ENCODE peak calls at places on chromosomes 5 and 9, in ten cellular contexts. J is stimulated activated CD8-positive, alpha-beta memory T cell treated with anti-CD3 and anti-CD28 coated beads, Interleukin-15, amount 100 ng/mL, for 24 hours; W is AG09309; N is NCI-H748 treated with DMSO at 0.1 percent for 48 hours; X is activated naive CD4-positive, alpha-beta T cell treated with Interleukin-2 at 50 U/mL for 16 hours; I is NCI-H82; G is WTC11; P is EL; B is NCI-H2107; O is hypothalamus. A is an unnamed sample.
A peak's percentile ranks its signal among the peaks of the same experiment; 100 is the strongest.

GRCh38 chr5:95822038-95822407 is 503 bp downstream of the GLRX start:
- DNase-seq in J (no peak), W (no peak), N (peak; percentile 25), X (peak; percentile 41), I (peak; percentile 81), G (peak; percentile 36), P (peak; percentile 48), B (no peak), O (peak; percentile 53), A (no peak)

GRCh38 chr5:141969783-141970741 is 1.2 kb downstream of the RNF14 start:
- DNase-seq in J (no peak), W (no peak), N (no peak), X (no peak), I (peak; percentile 36), G (no peak), P (peak; percentile 23), B (no peak), O (no peak), A (peak; percentile 18)

GRCh38 chr5:148401604-148402003 is 17.8 kb downstream of the FBXO38 start:
- DNase-seq in J (no peak), W (no peak), N (no peak), X (no peak), I (no peak), G (no peak), P (peak; percentile 11), B (no peak), O (no peak), A (no peak)

GRCh38 chr5:144139586-144139985 is 30.9 kb downstream of the YIPF5 start:
- DNase-seq in J (no peak), W (no peak), N (no peak), X (no peak), I (peak; percentile 29), G (no peak), P (no peak), B (no peak), O (no peak), A (no peak)

GRCh38 chr5:1946122-1946677 is 63.5 kb upstream of the IRX4 start:
- DNase-seq in J (no peak), W (no peak), N (no peak), X (no peak), I (no peak), G (no peak), P (no peak), B (no peak), O (no peak), A (no peak)

GRCh38 chr5:50302815-50303490 is 138.1 kb downstream of the EMB start:
- DNase-seq in J (no peak), W (no peak), N (no peak), X (no peak), I (no peak), G (no peak), P (peak; percentile 66), B (no peak), O (no peak), A (no peak)

GRCh38 chr5:115888027-115888426 is 46.3 kb downstream of the AP3S1 start:
- DNase-seq in J (no peak), W (peak; percentile 7), N (no peak), X (no peak), I (no peak), G (no peak), P (peak; percentile 30), B (no peak), O (no peak), A (no peak)

GRCh38 chr5:137753227-137753985 is 757 bp downstream of the HNRNPA0 start:
- DNase-seq in J (peak; percentile 7), W (no peak), N (no peak), X (peak; percentile 50), I (no peak), G (peak; percentile 45), P (no peak), B (no peak), O (no peak), A (peak; percentile 49)

GRCh38 chr5:167452186-167452585 is 839.3 kb upstream of the WWC1 start:
- DNase-seq in J (no peak), W (no peak), N (no peak), X (no peak), I (no peak), G (no peak), P (peak; percentile 1), B (no peak), O (no peak), A (no peak)

GRCh38 chr5:153441997-153442396 is 48.5 kb upstream of the GRIA1 start:
- DNase-seq in J (no peak), W (no peak), N (no peak), X (no peak), I (no peak), G (no peak), P (no peak), B (no peak), O (no peak), A (no peak)

GRCh38 chr5:168771698-168772097 is 192.5 kb upstream of the PANK3 start:
- DNase-seq in J (no peak), W (no peak), N (no peak), X (no peak), I (no peak), G (no peak), P (no peak), B (no peak), O (no peak), A (no peak)

GRCh38 chr5:180387798-180388197 is 34.7 kb upstream of the GFPT2 start:
- DNase-seq in J (no peak), W (no peak), N (no peak), X (no peak), I (no peak), G (no peak), P (no peak), B (no peak), O (no peak), A (no peak)

GRCh38 chr9:98807070-98807810 is at the start of gene GALNT12:
- DNase-seq in J (peak; percentile 35), W (no peak), N (peak; percentile 16), X (peak; percentile 51), I (peak; percentile 42), G (peak; percentile 67), P (peak; percentile 48), B (no peak), O (no peak), A (peak; percentile 75)

GRCh38 chr5:25399878-25400480 is 755.2 kb upstream of the CDH10 start:
- DNase-seq in J (no peak), W (no peak), N (no peak), X (no peak), I (no peak), G (no peak), P (no peak), B (no peak), O (no peak), A (no peak)

GRCh38 chr5:134555223-134555790 is 29.8 kb downstream of the JADE2 start:
- DNase-seq in J (no peak), W (no peak), N (no peak), X (peak; percentile 18), I (no peak), G (no peak), P (no peak), B (no peak), O (no peak), A (no peak)

GRCh38 chr5:56680731-56681130 is 134.6 kb upstream of the MAP3K1 start:
- DNase-seq in J (no peak), W (no peak), N (no peak), X (no peak), I (no peak), G (no peak), P (no peak), B (no peak), O (no peak), A (no peak)

GRCh38 chr5:111737716-111738115 is 19.3 kb downstream of the NREP start:
- DNase-seq in J (no peak), W (no peak), N (no peak), X (no peak), I (no peak), G (no peak), P (peak; percentile 76), B (no peak), O (no peak), A (no peak)

GRCh38 chr5:159605585-159605984 is 275.3 kb upstream of the IL12B start:
- DNase-seq in J (no peak), W (no peak), N (no peak), X (no peak), I (no peak), G (no peak), P (peak; percentile 48), B (no peak), O (no peak), A (no peak)

GRCh38 chr5:76556511-76557221 is 66.5 kb downstream of the F2RL2 start:
- DNase-seq in J (no peak), W (no peak), N (no peak), X (no peak), I (no peak), G (no peak), P (no peak), B (no peak), O (no peak), A (no peak)

GRCh38 chr5:112331892-112332291 is 87.2 kb downstream of the EPB41L4A start:
- DNase-seq in J (no peak), W (no peak), N (no peak), X (no peak), I (no peak), G (no peak), P (no peak), B (no peak), O (no peak), A (no peak)